ENCODE peak calls at places on chromosomes 5 and 9, in nine cellular contexts. One of them, this sample, is unnamed.

GRCh38 chr9:74285075-74285474 is 212.1 kb upstream of the RORB start:
- DNase-seq in lower lobe of right lung: no peak
- DNase-seq in psoas muscle: no peak
- DNase-seq in stomach: no peak
- DNase-seq in HepG2: no peak
- DNase-seq in fibroblast of lung: peak; percentile 38
- DNase-seq in fibroblast of pulmonary artery: no peak
- DNase-seq in foreskin fibroblast: no peak
- DNase-seq in GM13976: no peak
- DNase-seq in this sample: no peak

GRCh38 chr9:105500108-105500766 is 52.4 kb downstream of the FSD1L start:
- DNase-seq in fibroblast of pulmonary artery: peak; percentile 36
- DNase-seq in stomach: no peak
- DNase-seq in foreskin fibroblast: no peak
- DNase-seq in lower lobe of right lung: no peak
- DNase-seq in psoas muscle: no peak
- DNase-seq in fibroblast of lung: no peak
- DNase-seq in HepG2: no peak
- DNase-seq in GM13976: peak; percentile 64
- DNase-seq in this sample: no peak

GRCh38 chr9:127904888-127905728 is 5.7 kb upstream of the ST6GALNAC6 start:
- DNase-seq in lower lobe of right lung: no peak
- DNase-seq in HepG2: no peak
- DNase-seq in fibroblast of lung: no peak
- DNase-seq in stomach: no peak
- DNase-seq in fibroblast of pulmonary artery: no peak
- DNase-seq in GM13976: peak; percentile 55
- DNase-seq in foreskin fibroblast: no peak
- DNase-seq in psoas muscle: no peak
- DNase-seq in this sample: no peak

GRCh38 chr5:176658007-176658599 is 10.8 kb downstream of the TSPAN17 start:
- DNase-seq in stomach: peak; percentile 72
- DNase-seq in psoas muscle: peak; percentile 80
- DNase-seq in HepG2: peak; percentile 59
- DNase-seq in fibroblast of pulmonary artery: peak; percentile 73
- DNase-seq in GM13976: peak; percentile 78
- DNase-seq in lower lobe of right lung: peak; percentile 80
- DNase-seq in foreskin fibroblast: peak; percentile 87
- DNase-seq in fibroblast of lung: peak; percentile 48
- DNase-seq in this sample: no peak

GRCh38 chr9:97742545-97742944 is 45.4 kb upstream of the XPA start:
- DNase-seq in lower lobe of right lung: no peak
- DNase-seq in psoas muscle: no peak
- DNase-seq in stomach: no peak
- DNase-seq in fibroblast of pulmonary artery: no peak
- DNase-seq in HepG2: no peak
- DNase-seq in GM13976: no peak
- DNase-seq in fibroblast of lung: no peak
- DNase-seq in foreskin fibroblast: no peak
- DNase-seq in this sample: no peak

GRCh38 chr9:68637020-68637419 is 68.0 kb upstream of the PIP5K1B start:
- DNase-seq in stomach: peak; percentile 30
- DNase-seq in lower lobe of right lung: no peak
- DNase-seq in foreskin fibroblast: no peak
- DNase-seq in HepG2: no peak
- DNase-seq in psoas muscle: no peak
- DNase-seq in fibroblast of lung: no peak
- DNase-seq in GM13976: no peak
- DNase-seq in fibroblast of pulmonary artery: no peak
- DNase-seq in this sample: no peak

GRCh38 chr9:129323999-129324553 is 146.0 kb upstream of the IER5L start:
- DNase-seq in stomach: no peak
- DNase-seq in psoas muscle: peak; percentile 50
- DNase-seq in lower lobe of right lung: no peak
- DNase-seq in fibroblast of lung: no peak
- DNase-seq in fibroblast of pulmonary artery: no peak
- DNase-seq in GM13976: peak; percentile 2
- DNase-seq in foreskin fibroblast: no peak
- DNase-seq in HepG2: peak; percentile 44
- DNase-seq in this sample: peak; percentile 28

GRCh38 chr9:84754461-84754860 is 84.9 kb downstream of the NTRK2 start:
- DNase-seq in fibroblast of lung: peak; percentile 90
- DNase-seq in stomach: no peak
- DNase-seq in GM13976: no peak
- DNase-seq in psoas muscle: no peak
- DNase-seq in lower lobe of right lung: no peak
- DNase-seq in foreskin fibroblast: peak; percentile 34
- DNase-seq in fibroblast of pulmonary artery: no peak
- DNase-seq in HepG2: no peak
- DNase-seq in this sample: no peak

GRCh38 chr9:114072181-114073140 is 5.6 kb downstream of the AMBP start:
- DNase-seq in fibroblast of lung: peak; percentile 52
- DNase-seq in GM13976: no peak
- DNase-seq in foreskin fibroblast: peak; percentile 14
- DNase-seq in stomach: peak; percentile 83
- DNase-seq in lower lobe of right lung: no peak
- DNase-seq in psoas muscle: peak; percentile 74
- DNase-seq in fibroblast of pulmonary artery: peak; percentile 37
- DNase-seq in HepG2: no peak
- DNase-seq in this sample: peak; percentile 84

GRCh38 chr9:88202321-88202720 is 64.0 kb upstream of the SPATA31C2 start:
- DNase-seq in fibroblast of lung: no peak
- DNase-seq in psoas muscle: no peak
- DNase-seq in foreskin fibroblast: no peak
- DNase-seq in GM13976: no peak
- DNase-seq in lower lobe of right lung: no peak
- DNase-seq in HepG2: no peak
- DNase-seq in stomach: no peak
- DNase-seq in fibroblast of pulmonary artery: no peak
- DNase-seq in this sample: no peak

GRCh38 chr9:33329117-33329563 is 38.8 kb downstream of the NFX1 start:
- DNase-seq in HepG2: no peak
- DNase-seq in GM13976: no peak
- DNase-seq in psoas muscle: peak; percentile 60
- DNase-seq in fibroblast of lung: peak; percentile 94
- DNase-seq in foreskin fibroblast: peak; percentile 91
- DNase-seq in stomach: peak; percentile 82
- DNase-seq in fibroblast of pulmonary artery: peak; percentile 92
- DNase-seq in lower lobe of right lung: no peak
- DNase-seq in this sample: no peak

GRCh38 chr9:105226055-105226454 is 18.4 kb upstream of the SLC44A1 start:
- DNase-seq in fibroblast of lung: no peak
- DNase-seq in foreskin fibroblast: peak; percentile 56
- DNase-seq in fibroblast of pulmonary artery: no peak
- DNase-seq in stomach: no peak
- DNase-seq in HepG2: no peak
- DNase-seq in psoas muscle: no peak
- DNase-seq in lower lobe of right lung: no peak
- DNase-seq in GM13976: no peak
- DNase-seq in this sample: no peak

GRCh38 chr9:110180386-110180712 is 27.6 kb downstream of the C9orf152 start:
- DNase-seq in foreskin fibroblast: no peak
- DNase-seq in psoas muscle: no peak
- DNase-seq in HepG2: no peak
- DNase-seq in GM13976: no peak
- DNase-seq in fibroblast of pulmonary artery: no peak
- DNase-seq in stomach: no peak
- DNase-seq in lower lobe of right lung: no peak
- DNase-seq in fibroblast of lung: no peak
- DNase-seq in this sample: no peak

GRCh38 chr9:76456202-76456926 is 2.6 kb upstream of the GCNT1 start:
- DNase-seq in fibroblast of lung: peak; percentile 73
- DNase-seq in psoas muscle: no peak
- DNase-seq in foreskin fibroblast: peak; percentile 58
- DNase-seq in fibroblast of pulmonary artery: peak; percentile 46
- DNase-seq in stomach: peak; percentile 86
- DNase-seq in lower lobe of right lung: no peak
- DNase-seq in HepG2: peak; percentile 89
- DNase-seq in GM13976: peak; percentile 52
- DNase-seq in this sample: no peak

DNA sequence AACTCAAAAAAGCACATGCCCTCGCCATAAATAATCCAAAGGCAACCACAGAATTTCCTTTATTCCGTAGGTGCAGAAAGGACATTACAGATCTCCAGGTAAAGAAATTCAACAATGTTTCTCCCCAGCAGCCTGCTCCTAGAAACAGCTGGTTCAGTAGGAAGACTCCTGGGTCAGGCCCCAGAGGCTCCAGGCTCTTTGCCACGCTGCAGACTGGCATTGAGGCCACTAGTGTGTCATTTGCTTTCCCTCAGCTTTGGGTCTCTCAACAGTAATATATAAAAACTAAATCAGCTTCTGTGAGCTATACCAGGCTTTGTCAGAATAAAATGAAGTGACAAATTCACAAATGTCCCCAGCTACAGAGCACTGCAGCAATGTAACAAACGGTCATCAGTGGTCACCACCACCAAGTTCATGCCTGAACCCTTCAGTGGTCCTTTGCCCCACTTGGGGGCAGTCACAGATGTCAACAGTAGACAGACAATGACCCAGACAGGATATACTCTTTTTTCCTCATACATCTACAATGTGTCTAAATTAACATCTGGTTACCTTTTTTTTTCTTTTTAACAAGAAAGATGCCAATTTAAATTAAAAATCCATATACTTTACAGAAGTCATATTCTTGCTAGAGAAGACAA is 93.5 kb downstream of the MARCHF3 start:
- DNase-seq in GM13976: no peak
- DNase-seq in fibroblast of lung: no peak
- DNase-seq in psoas muscle: no peak
- DNase-seq in HepG2: no peak
- DNase-seq in stomach: no peak
- DNase-seq in fibroblast of pulmonary artery: no peak
- DNase-seq in lower lobe of right lung: no peak
- DNase-seq in foreskin fibroblast: no peak
- DNase-seq in this sample: no peak
- TF ChIP-seq CTCF in GM13976: no peak
- TF ChIP-seq CTCF in fibroblast of lung: no peak
- TF ChIP-seq CTCF in psoas muscle: no peak
- TF ChIP-seq CTCF in HepG2: peak; percentile 9
- TF ChIP-seq CTCF in stomach: no peak
- TF ChIP-seq CTCF in fibroblast of pulmonary artery: no peak
- TF ChIP-seq CTCF in lower lobe of right lung: no peak
- TF ChIP-seq CTCF in foreskin fibroblast: no peak
- TF ChIP-seq CTCF in this sample: no peak

GRCh38 chr9:116646661-116647514 is 40.2 kb upstream of the TRIM32 start:
- DNase-seq in GM13976: no peak
- DNase-seq in psoas muscle: no peak
- DNase-seq in stomach: no peak
- DNase-seq in fibroblast of pulmonary artery: peak; percentile 78
- DNase-seq in fibroblast of lung: peak; percentile 58
- DNase-seq in foreskin fibroblast: peak; percentile 79
- DNase-seq in HepG2: peak; percentile 37
- DNase-seq in lower lobe of right lung: no peak
- DNase-seq in this sample: no peak
- TF ChIP-seq CTCF in GM13976: peak; percentile 47
- TF ChIP-seq CTCF in psoas muscle: peak; percentile 49
- TF ChIP-seq CTCF in stomach: no peak
- TF ChIP-seq CTCF in fibroblast of pulmonary artery: peak; percentile 80
- TF ChIP-seq CTCF in fibroblast of lung: peak; percentile 60
- TF ChIP-seq CTCF in foreskin fibroblast: peak; percentile 66
- TF ChIP-seq CTCF in HepG2: peak; percentile 72
- TF ChIP-seq CTCF in lower lobe of right lung: peak; percentile 50
- TF ChIP-seq CTCF in this sample: peak; percentile 89

GRCh38 chr9:16192403-16193017 is 639.7 kb downstream of the CCDC171 start:
- DNase-seq in fibroblast of lung: peak; percentile 71
- DNase-seq in foreskin fibroblast: peak; percentile 58
- DNase-seq in fibroblast of pulmonary artery: peak; percentile 64
- DNase-seq in stomach: no peak
- DNase-seq in psoas muscle: no peak
- DNase-seq in lower lobe of right lung: no peak
- DNase-seq in GM13976: no peak
- DNase-seq in HepG2: no peak
- DNase-seq in this sample: no peak
- TF ChIP-seq CTCF in fibroblast of lung: no peak
- TF ChIP-seq CTCF in foreskin fibroblast: no peak
- TF ChIP-seq CTCF in fibroblast of pulmonary artery: no peak
- TF ChIP-seq CTCF in stomach: no peak
- TF ChIP-seq CTCF in psoas muscle: no peak
- TF ChIP-seq CTCF in lower lobe of right lung: no peak
- TF ChIP-seq CTCF in GM13976: no peak
- TF ChIP-seq CTCF in HepG2: no peak
- TF ChIP-seq CTCF in this sample: no peak

GRCh38 chr9:134025606-134026541 is 593 bp downstream of the BRD3OS start:
- DNase-seq in fibroblast of pulmonary artery: peak; percentile 33
- DNase-seq in lower lobe of right lung: peak; percentile 63
- DNase-seq in stomach: peak; percentile 31
- DNase-seq in psoas muscle: peak; percentile 72
- DNase-seq in HepG2: peak; percentile 36
- DNase-seq in GM13976: peak; percentile 78
- DNase-seq in foreskin fibroblast: peak; percentile 75
- DNase-seq in fibroblast of lung: peak; percentile 42
- DNase-seq in this sample: peak; percentile 92
- TF ChIP-seq CTCF in fibroblast of pulmonary artery: peak; percentile 12
- TF ChIP-seq CTCF in lower lobe of right lung: peak; percentile 28
- TF ChIP-seq CTCF in stomach: no peak
- TF ChIP-seq CTCF in psoas muscle: no peak
- TF ChIP-seq CTCF in HepG2: peak; percentile 35
- TF ChIP-seq CTCF in GM13976: no peak
- TF ChIP-seq CTCF in foreskin fibroblast: peak; percentile 29
- TF ChIP-seq CTCF in fibroblast of lung: no peak
- TF ChIP-seq CTCF in this sample: peak; percentile 61

GRCh38 chr9:100322954-100323536 is 29.7 kb downstream of the TEX10 start:
- DNase-seq in stomach: peak; percentile 38
- DNase-seq in GM13976: peak; percentile 11
- DNase-seq in foreskin fibroblast: peak; percentile 59
- DNase-seq in lower lobe of right lung: no peak
- DNase-seq in HepG2: peak; percentile 26
- DNase-seq in fibroblast of lung: peak; percentile 37
- DNase-seq in psoas muscle: no peak
- DNase-seq in fibroblast of pulmonary artery: peak; percentile 65
- DNase-seq in this sample: no peak
- TF ChIP-seq CTCF in stomach: no peak
- TF ChIP-seq CTCF in GM13976: peak; percentile 57
- TF ChIP-seq CTCF in foreskin fibroblast: peak; percentile 66
- TF ChIP-seq CTCF in lower lobe of right lung: peak; percentile 64
- TF ChIP-seq CTCF in HepG2: peak; percentile 65
- TF ChIP-seq CTCF in fibroblast of lung: peak; percentile 70
- TF ChIP-seq CTCF in psoas muscle: peak; percentile 59
- TF ChIP-seq CTCF in fibroblast of pulmonary artery: peak; percentile 72
- TF ChIP-seq CTCF in this sample: peak; percentile 88

DNA sequence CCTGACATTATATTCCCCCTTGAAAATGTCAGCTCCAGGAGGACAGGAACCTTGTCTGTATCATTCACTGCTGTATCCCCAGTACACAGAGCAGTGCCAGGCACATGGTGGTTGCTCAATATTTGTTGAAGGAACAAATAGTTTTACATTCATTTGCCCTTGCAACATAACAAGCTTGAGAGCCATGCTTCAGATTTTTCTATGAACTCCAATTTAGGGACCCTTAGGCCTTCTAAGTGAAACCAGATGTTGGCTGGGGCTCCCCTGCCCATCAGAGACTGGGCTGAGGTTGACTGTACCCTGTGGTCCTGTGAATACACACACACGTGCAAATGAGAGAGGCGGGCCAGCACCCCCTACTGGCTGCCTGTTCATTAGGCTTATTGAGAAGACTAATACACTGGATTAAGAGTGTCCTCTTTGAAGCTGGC is 214.9 kb upstream of the WWC1 start:
- DNase-seq in HepG2: peak; percentile 16
- DNase-seq in fibroblast of lung: no peak
- DNase-seq in GM13976: no peak
- DNase-seq in foreskin fibroblast: no peak
- DNase-seq in stomach: no peak
- DNase-seq in lower lobe of right lung: peak; percentile 53
- DNase-seq in psoas muscle: peak; percentile 56
- DNase-seq in fibroblast of pulmonary artery: peak; percentile 51
- DNase-seq in this sample: no peak
- TF ChIP-seq CTCF in HepG2: peak; percentile 46
- TF ChIP-seq CTCF in fibroblast of lung: peak; percentile 32
- TF ChIP-seq CTCF in GM13976: peak; percentile 22
- TF ChIP-seq CTCF in foreskin fibroblast: peak; percentile 66
- TF ChIP-seq CTCF in stomach: no peak
- TF ChIP-seq CTCF in lower lobe of right lung: peak; percentile 40
- TF ChIP-seq CTCF in psoas muscle: no peak
- TF ChIP-seq CTCF in fibroblast of pulmonary artery: peak; percentile 53
- TF ChIP-seq CTCF in this sample: peak; percentile 73

GRCh38 chr5:113917997-113918396 is 404.5 kb downstream of the YTHDC2 start:
- DNase-seq in GM13976: no peak
- DNase-seq in foreskin fibroblast: no peak
- DNase-seq in psoas muscle: no peak
- DNase-seq in fibroblast of pulmonary artery: no peak
- DNase-seq in lower lobe of right lung: no peak
- DNase-seq in stomach: no peak
- DNase-seq in HepG2: no peak
- DNase-seq in fibroblast of lung: no peak
- DNase-seq in this sample: no peak
- TF ChIP-seq CTCF in GM13976: no peak
- TF ChIP-seq CTCF in foreskin fibroblast: no peak
- TF ChIP-seq CTCF in psoas muscle: no peak
- TF ChIP-seq CTCF in fibroblast of pulmonary artery: no peak
- TF ChIP-seq CTCF in lower lobe of right lung: no peak
- TF ChIP-seq CTCF in stomach: no peak
- TF ChIP-seq CTCF in HepG2: no peak
- TF ChIP-seq CTCF in fibroblast of lung: no peak
- TF ChIP-seq CTCF in this sample: no peak

This sample was measured in chondrocyte.